ENCODE peak calls at places on chromosomes 12 and 14, in seven cellular contexts. D is brain microvascular endothelial cell, Q is fibroblast of villous mesenchyme, O is omental fat pad, T is lower lobe of right lung, L is fibroblast of pulmonary artery, K is mesothelial cell of epicardium. F is an unnamed sample.

GRCh38 chr12:2354151-2354991 is 301.6 kb downstream of the CACNA1C start:
- DNase-seq in D (no peak), Q (no peak), O (no peak), T (no peak), L (no peak), K (no peak), F (no peak)

GRCh38 chr12:13383379-13383778 is 186.9 kb downstream of the EMP1 start:
- DNase-seq in D (no peak), Q (no peak), O (no peak), T (no peak), L (no peak), K (no peak), F (peak)

GRCh38 chr12:102054345-102054744 is 7.4 kb downstream of the WASHC3 start:
- DNase-seq in D (no peak), Q (no peak), O (no peak), T (no peak), L (no peak), K (no peak), F (no peak)

GRCh38 chr14:83556746-83557460 is 1973.0 kb upstream of the FLRT2 start:
- DNase-seq in D (peak), Q (peak), O (no peak), T (no peak), L (peak), K (no peak), F (no peak)

GRCh38 chr12:119710941-119711551 is 43.1 kb downstream of the PRKAB1 start:
- DNase-seq in D (no peak), Q (no peak), O (no peak), T (peak), L (no peak), K (no peak), F (no peak)

GRCh38 chr14:104359301-104359968 is 220.1 kb upstream of the C14orf180 start:
- DNase-seq in D (no peak), Q (no peak), O (no peak), T (peak), L (no peak), K (peak), F (no peak)

GRCh38 chr14:95472819-95473251 is 43.6 kb downstream of the SYNE3 start:
- DNase-seq in D (no peak), Q (peak), O (no peak), T (no peak), L (no peak), K (no peak), F (no peak)

GRCh38 chr12:11771895-11772502 is 122.5 kb downstream of the ETV6 start:
- DNase-seq in D (peak), Q (peak), O (no peak), T (no peak), L (peak), K (no peak), F (no peak)

GRCh38 chr14:73741876-73742519 is 27.8 kb upstream of the PNMA1 start:
- DNase-seq in D (no peak), Q (no peak), O (no peak), T (no peak), L (no peak), K (no peak), F (no peak)

GRCh38 chr14:73739899-73740685 is 25.9 kb upstream of the PNMA1 start:
- DNase-seq in D (no peak), Q (no peak), O (no peak), T (no peak), L (no peak), K (no peak), F (no peak)

GRCh38 chr14:73740921-73741326 is 26.7 kb upstream of the PNMA1 start:
- DNase-seq in D (no peak), Q (peak), O (no peak), T (peak), L (peak), K (no peak), F (peak)

GRCh38 chr14:73742520-73743238 is 28.5 kb upstream of the PNMA1 start:
- DNase-seq in D (no peak), Q (no peak), O (no peak), T (no peak), L (no peak), K (no peak), F (no peak)

DNA sequence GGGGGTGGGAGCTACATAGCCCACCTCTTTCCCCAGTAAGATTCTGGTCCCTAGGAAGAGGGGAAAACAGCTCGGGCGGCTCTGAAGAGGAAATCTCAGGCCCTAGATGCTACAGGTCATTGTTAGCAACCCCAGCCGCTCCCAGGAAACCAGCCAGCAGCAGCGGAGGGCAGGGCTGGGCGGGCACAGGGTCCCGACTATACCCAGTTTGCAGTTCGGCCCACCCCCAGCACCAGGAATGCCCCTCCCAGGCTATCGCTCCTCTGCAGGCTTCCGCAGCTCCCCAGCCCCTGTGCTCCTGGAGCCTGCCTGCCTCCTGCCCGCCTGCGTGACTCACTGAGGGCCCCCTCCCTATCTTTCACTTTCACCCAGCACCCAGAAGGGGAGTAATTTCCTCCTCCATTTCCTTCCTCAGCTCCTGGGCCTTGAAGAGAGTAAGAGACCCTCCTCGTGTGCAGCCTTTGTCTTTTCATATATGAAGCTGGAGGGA is 27.2 kb upstream of the PNMA1 start:
- DNase-seq in D (peak), Q (peak), O (no peak), T (peak), L (peak), K (no peak), F (no peak)
- TF ChIP-seq CTCF in D (no peak), Q (peak), O (no peak), T (no peak), L (no peak), K (no peak), F (no peak)

DNA sequence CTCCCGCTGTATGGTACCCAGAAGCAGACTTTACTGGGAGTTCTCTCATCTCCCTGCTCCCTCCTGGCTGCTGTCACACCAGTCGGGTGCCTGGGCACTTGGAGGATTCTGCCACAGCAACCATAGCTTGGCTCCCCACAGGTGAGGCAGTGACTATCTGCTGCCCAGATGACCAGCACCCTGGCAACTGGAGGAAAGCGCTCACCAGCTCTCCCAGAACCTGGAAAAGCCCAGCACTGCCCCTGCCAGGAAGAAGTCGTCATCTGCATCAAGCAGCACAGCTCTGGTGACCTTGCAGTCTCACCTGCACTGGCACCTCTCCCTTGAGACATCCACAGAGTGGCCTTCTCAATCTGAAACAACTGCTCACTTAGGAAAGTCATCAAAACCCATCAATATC is 31.9 kb upstream of the TC2N start:
- DNase-seq in D (no peak), Q (no peak), O (no peak), T (no peak), L (no peak), K (no peak), F (no peak)
- TF ChIP-seq CTCF in D (no peak), Q (no peak), O (no peak), T (peak), L (no peak), K (no peak), F (no peak)

GRCh38 chr12:132561784-132562156 is 48.6 kb downstream of the LRCOL1 start:
- DNase-seq in D (no peak), Q (no peak), O (no peak), T (no peak), L (no peak), K (no peak), F (no peak)
- TF ChIP-seq CTCF in D (peak), Q (peak), O (no peak), T (no peak), L (peak), K (no peak), F (peak)

DNA sequence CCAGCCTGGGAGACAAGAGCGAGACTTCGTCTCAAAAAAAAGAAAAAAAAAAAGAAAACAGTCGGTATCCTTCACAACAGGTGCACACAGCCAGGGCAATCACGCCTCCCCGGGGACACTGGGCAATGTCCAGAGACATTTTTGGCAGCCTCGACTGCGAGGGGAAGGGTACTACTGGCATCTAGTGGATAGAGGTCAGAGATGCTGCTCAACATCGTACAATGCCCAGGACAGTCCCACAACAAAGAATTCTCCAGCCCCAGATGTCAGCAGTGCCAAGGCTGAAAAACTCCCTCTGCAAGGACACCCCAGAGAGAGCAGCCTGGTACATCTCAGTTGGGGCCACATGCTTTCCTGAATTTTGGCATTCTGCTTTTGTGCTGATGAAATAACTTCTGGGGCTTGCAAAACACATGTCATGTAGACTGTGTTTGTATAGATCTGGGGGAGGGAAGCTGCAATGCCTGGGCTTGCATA is 21.5 kb downstream of the ALDH2 start:
- DNase-seq in D (no peak), Q (peak), O (no peak), T (no peak), L (peak), K (no peak), F (no peak)
- TF ChIP-seq CTCF in D (peak), Q (peak), O (no peak), T (peak), L (peak), K (no peak), F (no peak)

DNA sequence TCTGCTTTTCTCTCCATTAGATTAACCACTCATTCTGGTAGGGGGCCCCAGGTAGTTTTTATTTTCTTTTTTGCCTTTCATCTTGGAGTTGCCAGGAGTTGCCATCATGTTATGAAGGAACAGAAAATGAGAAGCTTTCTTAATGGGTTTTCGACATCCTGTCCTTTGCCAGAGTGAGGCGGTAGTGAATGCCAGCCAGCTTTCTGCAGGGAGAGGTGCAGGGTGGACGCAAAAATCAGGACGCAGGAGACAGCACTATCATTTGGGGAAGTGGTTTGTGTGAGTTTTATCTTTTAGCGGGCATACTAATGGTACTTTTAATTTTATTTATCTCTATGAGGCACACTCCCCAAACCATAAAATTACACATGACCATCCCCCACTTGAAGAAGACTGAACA is 1.7 kb downstream of the RASSF8 start:
- DNase-seq in D (no peak), Q (peak), O (no peak), T (no peak), L (peak), K (no peak), F (no peak)
- TF ChIP-seq CTCF in D (peak), Q (peak), O (no peak), T (no peak), L (peak), K (no peak), F (peak)

DNA sequence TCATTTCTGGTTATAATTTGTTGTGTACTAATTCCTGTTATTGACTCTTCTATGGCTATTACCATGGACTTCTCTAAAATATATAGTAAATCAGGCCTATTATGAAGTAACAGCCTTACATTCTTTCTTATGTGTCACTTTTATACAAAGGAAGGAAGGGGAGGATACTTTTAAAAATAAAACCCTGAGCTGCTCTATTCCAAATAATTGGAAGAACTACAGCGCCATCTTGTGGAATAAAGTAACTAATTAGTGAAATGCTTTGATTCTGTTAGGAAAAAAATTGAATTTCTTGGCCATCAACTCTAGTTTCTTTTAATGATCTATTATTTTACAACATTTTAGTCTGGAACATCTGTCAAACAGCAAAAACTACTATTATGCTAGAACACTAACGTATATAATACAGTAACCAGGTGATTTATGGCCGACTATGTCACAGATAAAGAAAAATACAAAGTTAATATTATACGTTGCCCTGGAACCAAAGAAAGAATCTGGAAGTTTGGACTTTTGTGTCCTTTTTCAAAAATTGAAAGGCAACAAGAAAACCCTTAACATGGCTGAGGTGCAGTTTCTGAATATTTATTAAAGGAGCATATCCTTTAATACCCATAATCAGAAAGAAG is 55.0 kb upstream of the NELL2 start:
- DNase-seq in D (no peak), Q (peak), O (no peak), T (no peak), L (peak), K (no peak), F (no peak)
- TF ChIP-seq CTCF in D (no peak), Q (peak), O (no peak), T (peak), L (peak), K (peak), F (peak)

DNA sequence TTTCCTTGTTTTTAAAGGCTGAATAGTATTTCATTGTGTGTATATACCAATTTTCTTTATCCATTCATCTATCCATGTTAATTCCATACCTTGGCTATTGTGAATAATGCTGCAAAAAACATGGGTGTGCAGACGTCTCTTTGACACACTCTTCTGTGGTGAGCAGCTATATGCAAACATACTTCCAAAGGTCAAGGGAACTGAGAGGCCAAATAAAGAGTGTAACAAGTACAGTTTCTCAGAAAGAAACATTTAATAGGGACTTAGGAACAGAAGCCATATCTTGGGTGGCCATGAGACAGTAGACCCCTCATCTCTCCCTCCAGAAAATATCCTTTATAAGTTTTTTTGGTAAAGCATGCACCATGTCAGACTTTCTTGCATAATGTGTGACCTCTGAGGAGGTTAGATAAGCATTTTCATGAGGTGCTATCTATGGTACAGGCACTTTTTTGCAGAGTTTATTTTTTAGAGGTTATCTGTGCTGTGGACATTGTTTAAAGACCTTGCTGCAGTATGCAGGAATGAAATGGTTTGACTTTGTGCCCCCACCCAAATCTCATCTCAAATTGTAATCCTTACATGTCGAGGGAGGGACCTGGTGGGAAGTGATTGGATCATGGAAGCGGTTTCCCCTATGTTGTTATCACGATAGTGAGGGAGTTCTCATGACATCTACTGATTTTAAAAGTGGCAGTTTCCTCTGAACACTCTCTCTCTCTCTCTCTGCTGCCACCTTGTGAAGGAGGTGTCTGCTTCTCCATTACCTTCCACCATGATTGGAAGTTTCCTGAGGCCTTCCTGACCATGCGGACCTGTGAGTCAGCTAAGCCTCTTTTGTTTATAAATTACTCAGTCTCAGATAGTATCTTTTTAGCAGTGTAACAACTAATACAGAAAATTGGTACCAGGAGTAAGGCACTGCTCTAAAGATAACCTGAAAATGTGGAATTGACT is 1202.3 kb downstream of the GALC start:
- DNase-seq in D (no peak), Q (no peak), O (no peak), T (no peak), L (no peak), K (no peak), F (no peak)
- TF ChIP-seq CTCF in D (no peak), Q (no peak), O (no peak), T (no peak), L (peak), K (no peak), F (no peak)

DNA sequence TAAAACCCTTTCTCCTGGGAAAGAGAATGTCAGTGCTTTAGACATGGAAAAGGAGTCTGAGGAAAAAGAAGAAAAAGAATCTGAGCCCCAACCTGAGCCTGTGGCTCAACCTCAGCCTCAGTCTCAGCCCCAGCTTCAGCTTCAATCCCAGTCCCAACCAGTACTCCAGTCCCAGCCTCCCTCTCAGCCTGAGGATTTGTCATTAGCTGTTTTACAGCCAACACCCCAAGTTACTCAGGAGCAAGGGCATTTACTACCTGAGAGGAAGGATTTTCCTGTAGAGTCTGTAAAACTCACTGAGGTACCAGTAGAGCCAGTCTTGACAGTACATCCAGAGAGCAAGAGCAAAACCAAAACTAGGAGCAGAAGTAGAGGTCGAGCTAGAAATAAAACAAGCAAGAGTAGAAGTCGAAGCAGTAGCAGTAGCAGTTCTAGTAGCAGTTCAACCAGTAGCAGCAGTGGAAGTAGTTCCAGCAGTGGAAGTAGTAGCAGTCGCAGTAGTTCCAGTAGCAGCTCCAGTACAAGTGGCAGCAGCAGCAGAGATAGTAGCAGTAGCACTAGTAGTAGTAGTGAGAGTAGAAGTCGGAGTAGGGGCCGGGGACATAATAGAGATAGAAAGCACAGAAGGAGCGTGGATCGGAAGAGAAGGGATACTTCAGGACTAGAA is 6.1 kb downstream of the PNN start:
- DNase-seq in D (no peak), Q (no peak), O (no peak), T (no peak), L (no peak), K (no peak), F (no peak)
- TF ChIP-seq CTCF in D (no peak), Q (no peak), O (no peak), T (no peak), L (no peak), K (no peak), F (no peak)

F was measured in progenitor cell of endocrine pancreas.